ENCODE peak calls at places on chromosomes 13 and 19, in six cellular contexts. P is GM12878, M is K562, S is H1, B is HepG2, C is SK-N-SH. J is an unnamed sample.

GRCh38 chr19:7522072-7522922 is at the start of gene MCOLN1:
- DNase-seq in C (peak; percentile 100), P (peak; percentile 91), S (no peak), M (peak; percentile 100), B (peak; percentile 91), J (peak; percentile 93)

GRCh38 chr19:47257411-47258169 is 1.3 kb downstream of the CCDC9 start:
- DNase-seq in C (no peak), M (no peak), S (no peak), P (no peak), B (no peak), J (no peak)

GRCh38 chr19:44777715-44778347 is at the start of gene CBLC:
- DNase-seq in M (peak; percentile 53), C (peak; percentile 49), P (no peak), S (peak; percentile 84), B (peak; percentile 68), J (no peak)

GRCh38 chr19:48741222-48741999 is 1.0 kb upstream of the RASIP1 start:
- DNase-seq in B (no peak), C (peak; percentile 81), M (peak; percentile 96), P (no peak), S (no peak), J (no peak)

GRCh38 chr19:1811942-1812425 is at the start of gene ATP8B3:
- DNase-seq in M (peak; percentile 99), C (peak; percentile 99), B (no peak), P (no peak), S (no peak), J (no peak)

GRCh38 chr13:80276371-80277289 is 64.3 kb downstream of the SPRY2 start:
- DNase-seq in S (peak; percentile 17), B (peak; percentile 15), P (no peak), C (no peak), M (no peak), J (no peak)

GRCh38 chr19:2059422-2060201 is 8.6 kb upstream of the MKNK2 start:
- DNase-seq in P (no peak), C (peak; percentile 59), M (peak; percentile 65), B (peak; percentile 89), S (no peak), J (no peak)

GRCh38 chr13:51689597-51689996 is 105.3 kb downstream of the WDFY2 start:
- DNase-seq in S (no peak), C (no peak), P (no peak), B (peak; percentile 94), M (no peak), J (no peak)

GRCh38 chr13:71316964-71317363 is 550.0 kb downstream of the DACH1 start:
- DNase-seq in B (no peak), P (no peak), C (peak; percentile 6), S (no peak), M (no peak), J (no peak)

GRCh38 chr19:4182082-4182926 is at the start of the genes ANKRD24 and SIRT6:
- DNase-seq in M (peak; percentile 99), B (peak; percentile 87), C (peak; percentile 99), S (peak; percentile 81), P (peak; percentile 81), J (peak; percentile 96)

GRCh38 chr19:15101479-15102082 is 5.6 kb upstream of the SYDE1 start:
- DNase-seq in M (peak; percentile 42), S (no peak), B (peak; percentile 52), P (no peak), C (peak; percentile 54), J (peak; percentile 49)

GRCh38 chr19:7975037-7975436 is 30.4 kb downstream of the ELAVL1 start:
- DNase-seq in P (no peak), C (no peak), B (no peak), M (no peak), S (no peak), J (no peak)

GRCh38 chr13:41315466-41316047 is 4.5 kb downstream of the NAA16 start:
- DNase-seq in M (no peak), B (no peak), S (no peak), C (no peak), P (no peak), J (no peak)

GRCh38 chr13:26976336-26976735 is 195.3 kb downstream of the USP12 start:
- DNase-seq in S (no peak), M (peak; percentile 55), C (no peak), P (no peak), B (no peak), J (no peak)

GRCh38 chr13:26979334-26979733 is 192.3 kb downstream of the USP12 start:
- DNase-seq in P (no peak), M (no peak), B (no peak), C (no peak), S (no peak), J (no peak)

GRCh38 chr13:26980099-26981031 is 191.2 kb downstream of the USP12 start:
- DNase-seq in S (no peak), C (no peak), P (no peak), M (no peak), B (no peak), J (no peak)

GRCh38 chr13:26978081-26978860 is 193.3 kb downstream of the USP12 start:
- DNase-seq in S (peak; percentile 13), M (no peak), B (no peak), P (no peak), C (no peak), J (no peak)

DNA sequence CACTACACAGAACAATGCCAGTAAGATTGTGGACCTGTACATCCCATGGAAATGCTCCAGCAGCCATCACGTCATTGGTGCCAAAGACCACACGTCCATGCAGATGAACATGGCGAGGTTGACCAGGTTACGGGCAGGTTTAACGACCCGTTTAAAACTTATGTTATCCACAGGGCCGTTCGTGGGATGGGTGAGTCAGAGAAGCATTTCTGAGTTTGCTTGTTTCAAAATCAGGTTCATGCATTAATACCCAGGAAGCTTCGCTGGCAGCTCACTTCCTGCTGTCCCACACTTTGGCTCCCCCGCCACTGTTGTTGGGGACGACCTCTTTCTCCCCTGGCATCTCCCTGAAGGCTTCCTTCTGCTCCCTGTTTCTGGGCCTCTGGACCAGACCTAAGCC is 194.1 kb downstream of the USP12 start:
- DNase-seq in C (no peak), M (no peak), S (no peak), B (no peak), P (no peak), J (no peak)
- TF ChIP-seq GABPA in C (no peak), M (no peak), S (no peak), B (no peak), P (no peak), J (no peak)

GRCh38 chr13:102903659-102904407 is 58.0 kb downstream of the ERCC5 start:
- DNase-seq in C (peak; percentile 28), P (no peak), M (peak; percentile 7), S (no peak), B (no peak), J (no peak)
- H3K4me3 ChIP-seq in C (no peak overlapping the region), P (no peak overlapping the region), M (no peak overlapping the region), S (no peak overlapping the region), B (no peak overlapping the region), J (no peak overlapping the region)

DNA sequence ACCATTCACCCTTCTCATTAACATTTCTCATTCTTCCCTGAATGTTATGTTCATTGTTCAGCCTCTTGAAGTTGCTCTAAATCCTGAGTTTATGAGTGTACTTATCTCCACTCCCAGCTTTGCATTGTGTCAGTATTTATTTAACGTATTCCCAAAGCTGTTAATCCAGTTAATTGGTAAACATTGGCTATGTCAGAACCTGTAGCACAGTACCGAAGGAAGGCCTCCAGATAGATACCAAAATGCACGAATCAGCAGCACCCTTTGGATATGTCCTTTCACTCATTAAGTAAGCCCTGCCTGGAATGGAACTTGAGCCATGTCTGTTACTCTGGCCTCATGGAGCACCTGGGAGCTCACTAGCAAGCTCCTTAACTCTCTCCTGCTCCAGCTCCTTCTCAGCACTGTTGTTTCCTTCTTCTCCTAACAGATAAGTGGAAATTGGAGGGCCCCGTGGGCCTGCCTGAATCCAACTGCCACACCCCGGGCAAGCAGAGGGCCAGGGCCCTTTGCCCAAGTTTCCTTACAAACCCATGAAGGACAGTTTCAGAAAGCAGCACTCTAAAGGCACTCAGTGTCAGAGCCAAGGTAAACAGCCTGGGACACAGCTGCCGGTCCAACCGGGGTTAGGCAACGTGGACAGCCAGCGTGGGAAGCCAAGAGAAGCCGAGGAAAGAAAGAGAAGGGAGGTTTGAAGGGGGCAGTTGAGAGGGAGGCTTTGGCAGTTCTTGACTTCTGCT is 155.0 kb upstream of the SERP2 start:
- DNase-seq in S (no peak), P (no peak), C (no peak), M (no peak), B (no peak), J (no peak)
- TF ChIP-seq GABPA in S (no peak), P (no peak), C (no peak), M (no peak), B (no peak), J (no peak)

GRCh38 chr13:39461685-39462266 is 141.2 kb downstream of the LHFPL6 start:
- DNase-seq in B (no peak), M (no peak), P (no peak), C (no peak), S (no peak), J (no peak)
- H3K4me3 ChIP-seq in B (no peak overlapping the region), M (no peak overlapping the region), P (no peak overlapping the region), C (no peak overlapping the region), S (no peak overlapping the region), J (no peak overlapping the region)

GRCh38 chr13:23469901-23470525 is 36.5 kb upstream of the SACS start:
- DNase-seq in S (no peak), M (no peak), B (no peak), P (no peak), C (no peak), J (no peak)
- TF ChIP-seq GABPA in S (no peak), M (no peak), B (no peak), P (no peak), C (no peak), J (no peak)

DNA sequence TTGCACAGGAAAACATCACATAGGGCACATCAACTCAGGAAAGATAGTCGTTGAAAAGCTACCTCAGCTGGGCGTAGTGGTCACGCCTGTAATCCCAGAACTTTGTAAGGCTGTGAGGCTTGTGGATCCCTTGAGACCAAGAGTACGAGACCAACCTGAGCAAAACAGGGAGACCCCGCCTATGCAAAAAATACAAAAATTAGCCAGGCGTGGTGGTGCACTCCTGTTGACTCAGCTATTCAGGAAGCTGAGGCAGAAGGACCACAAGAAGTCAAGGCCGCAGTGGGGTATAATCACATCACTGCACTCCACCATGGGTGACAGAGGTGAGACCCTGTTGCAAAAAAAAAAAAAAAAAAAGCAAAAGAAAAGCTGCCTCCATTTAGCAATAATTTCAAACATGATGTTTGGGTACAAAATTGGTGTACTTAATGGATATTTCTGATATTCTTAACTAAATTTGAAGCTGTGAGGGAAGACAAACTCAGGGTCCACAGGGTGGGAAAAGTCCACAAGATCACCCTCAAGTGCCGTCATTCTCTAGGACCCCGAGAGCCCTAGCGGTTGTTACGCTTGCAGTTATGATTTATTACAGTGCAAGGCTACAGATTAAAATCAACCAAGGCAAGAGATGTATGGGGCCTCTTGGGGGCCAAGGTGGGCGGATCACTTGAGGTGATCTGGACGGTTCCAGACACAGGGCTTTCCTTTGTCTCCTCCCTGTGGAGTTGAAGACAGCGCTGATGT is 42.5 kb upstream of the LDLR start:
- DNase-seq in S (no peak), P (peak; percentile 47), M (no peak), C (no peak), B (no peak), J (no peak)
- H3K4me3 ChIP-seq in S (no peak overlapping the region), P (peak overlapping the region; percentile 28), M (no peak overlapping the region), C (no peak overlapping the region), B (no peak overlapping the region), J (no peak overlapping the region)

J was measured in HL-60.